ENCODE peak calls at places on chromosomes 12 and 14, in five cellular contexts. A is ovary; H is CD8-positive, alpha-beta T cell; J is tibial nerve; U is dorsolateral prefrontal cortex. D is an unnamed sample.

GRCh38 chr14:67018720-67019119 is 170.5 kb upstream of the GARIN2 start:
- DNase-seq in A (no peak), H (no peak), J (no peak), U (no peak), D (no peak)

GRCh38 chr14:32941668-32942065 is 3.0 kb downstream of the NPAS3 start:
- DNase-seq in A (no peak), H (no peak), J (no peak), U (no peak), D (no peak)

GRCh38 chr14:49892636-49893308 is at the start of gene ARF6:
- DNase-seq in A (peak), H (peak), J (peak), U (peak), D (peak)

GRCh38 chr12:53222170-53223005 is 9.6 kb downstream of the RARG start:
- DNase-seq in A (no peak), H (no peak), J (no peak), U (no peak), D (no peak)

GRCh38 chr12:4244868-4245267 is 28.7 kb upstream of the CCND2 start:
- DNase-seq in A (no peak), H (no peak), J (no peak), U (no peak), D (no peak)

GRCh38 chr14:60327447-60328331 is 78.7 kb downstream of the PPM1A start:
- DNase-seq in A (no peak), H (peak), J (no peak), U (peak), D (no peak)

GRCh38 chr14:79608426-79608825 is 602.9 kb downstream of the DIO2 start:
- DNase-seq in A (no peak), H (no peak), J (no peak), U (no peak), D (no peak)

GRCh38 chr14:67532606-67532997 is 488 bp upstream of the PLEKHH1 start:
- DNase-seq in A (no peak), H (no peak), J (no peak), U (no peak), D (no peak)

GRCh38 chr12:49667319-49668090 is 39.7 kb downstream of the FMNL3 start:
- DNase-seq in A (no peak), H (no peak), J (no peak), U (no peak), D (no peak)

GRCh38 chr12:110058875-110059615 is 10.7 kb upstream of the C12orf76 start:
- DNase-seq in A (no peak), H (no peak), J (no peak), U (peak), D (no peak)

GRCh38 chr14:21300892-21301291 is 21.0 kb downstream of the RPGRIP1 start:
- DNase-seq in A (no peak), H (peak), J (no peak), U (peak), D (peak)

GRCh38 chr12:121344506-121344905 is 7.7 kb downstream of the ANAPC5 start:
- DNase-seq in A (no peak), H (no peak), J (no peak), U (no peak), D (no peak)

GRCh38 chr12:51389302-51389999 is 1.8 kb downstream of the GALNT6 start:
- DNase-seq in A (no peak), H (no peak), J (no peak), U (no peak), D (no peak)

GRCh38 chr14:85085981-85086380 is 444.0 kb upstream of the FLRT2 start:
- DNase-seq in A (no peak), H (no peak), J (no peak), U (no peak), D (no peak)

GRCh38 chr12:13101854-13102375 is 1.6 kb downstream of the GSG1 start:
- DNase-seq in A (no peak), H (peak), J (no peak), U (no peak), D (no peak)

GRCh38 chr12:104507672-104508071 is 50.9 kb downstream of the CHST11 start:
- DNase-seq in A (no peak), H (no peak), J (no peak), U (no peak), D (no peak)

GRCh38 chr12:96677363-96677762 is 188.0 kb downstream of the CFAP54 start:
- DNase-seq in A (no peak), H (no peak), J (no peak), U (no peak), D (no peak)

GRCh38 chr12:115064296-115064695 is 380.3 kb upstream of the TBX3 start:
- DNase-seq in A (no peak), H (no peak), J (no peak), U (no peak), D (no peak)

GRCh38 chr14:61563162-61563511 is 132.2 kb upstream of the HIF1A start:
- DNase-seq in A (no peak), H (no peak), J (no peak), U (no peak), D (no peak)

GRCh38 chr14:99573000-99573330 is 31.0 kb downstream of the CCDC85C start:
- DNase-seq in A (no peak), H (no peak), J (no peak), U (no peak), D (no peak)
- H3K27ac ChIP-seq in A (no peak), H (no peak), J (no peak), U (no peak), D (peak)

DNA sequence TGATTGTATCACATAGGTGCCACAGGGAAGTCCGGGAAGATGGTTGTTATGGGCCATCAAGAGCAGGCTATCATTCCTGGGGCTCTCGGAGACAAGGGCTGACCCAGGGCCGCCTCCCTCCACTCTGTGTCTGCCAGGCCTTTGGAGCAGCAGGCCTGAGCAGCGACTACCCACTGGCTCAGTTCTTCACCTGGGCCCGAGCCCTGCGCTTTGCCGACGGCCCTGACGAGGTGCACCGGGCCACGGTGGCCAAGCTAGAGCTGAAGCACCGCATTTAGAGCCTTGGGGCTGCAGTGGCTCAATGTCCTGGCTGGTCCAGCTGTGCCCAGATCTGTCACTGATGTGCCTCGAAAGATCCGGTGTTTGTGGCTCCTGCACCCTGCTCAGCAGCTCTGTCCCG is 10.5 kb upstream of the ALDH2 start:
- DNase-seq in A (no peak), H (no peak), J (no peak), U (no peak), D (no peak)
- H3K27ac ChIP-seq in A (no peak), H (no peak), J (no peak), U (no peak), D (peak)

GRCh38 chr12:82695531-82695930 is 8.8 kb downstream of the TMTC2 start:
- DNase-seq in A (no peak), H (no peak), J (no peak), U (no peak), D (no peak)
- H3K27ac ChIP-seq in A (no peak), H (no peak), J (no peak), U (no peak), D (no peak)

DNA sequence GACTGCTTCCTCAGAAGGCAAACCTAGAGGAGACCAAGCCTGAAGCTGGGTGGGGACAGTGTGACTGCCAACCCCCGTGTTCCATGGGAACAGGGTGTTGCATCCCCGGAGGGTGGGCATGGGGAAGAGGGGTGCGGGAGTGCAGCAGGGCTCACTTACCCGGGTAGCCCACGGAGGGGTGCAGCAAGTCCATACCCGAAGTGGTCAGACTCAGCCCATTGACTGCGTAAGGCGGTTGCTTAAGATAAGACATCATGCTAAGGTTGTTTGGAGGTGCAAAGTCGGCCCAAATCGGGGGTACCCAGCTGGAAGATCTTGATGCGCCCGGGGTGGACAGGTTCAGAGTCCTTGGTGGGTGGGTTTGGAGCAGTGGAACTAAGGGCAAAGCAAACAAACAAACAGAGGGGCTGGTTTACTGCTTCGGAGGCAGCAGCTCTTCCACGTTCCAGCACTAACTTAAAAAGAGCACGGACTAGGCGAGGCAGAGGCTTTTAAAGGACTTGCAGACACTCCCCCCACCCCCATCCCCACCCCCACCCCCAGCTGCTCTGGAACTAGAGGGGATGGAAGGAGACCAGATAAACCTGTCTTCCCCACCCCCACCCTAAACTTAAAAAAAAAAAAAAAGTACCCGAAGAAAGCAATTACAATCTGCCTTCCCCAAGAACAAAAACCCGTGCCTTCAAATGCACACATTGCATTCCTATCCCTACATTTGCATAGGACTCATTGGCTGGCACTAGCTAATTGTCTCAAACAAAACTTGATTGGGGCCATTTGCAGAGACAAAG is 4.9 kb downstream of the OTX2 start:
- DNase-seq in A (no peak), H (no peak), J (no peak), U (no peak), D (no peak)
- H3K27ac ChIP-seq in A (no peak), H (no peak), J (no peak), U (no peak), D (no peak)

DNA sequence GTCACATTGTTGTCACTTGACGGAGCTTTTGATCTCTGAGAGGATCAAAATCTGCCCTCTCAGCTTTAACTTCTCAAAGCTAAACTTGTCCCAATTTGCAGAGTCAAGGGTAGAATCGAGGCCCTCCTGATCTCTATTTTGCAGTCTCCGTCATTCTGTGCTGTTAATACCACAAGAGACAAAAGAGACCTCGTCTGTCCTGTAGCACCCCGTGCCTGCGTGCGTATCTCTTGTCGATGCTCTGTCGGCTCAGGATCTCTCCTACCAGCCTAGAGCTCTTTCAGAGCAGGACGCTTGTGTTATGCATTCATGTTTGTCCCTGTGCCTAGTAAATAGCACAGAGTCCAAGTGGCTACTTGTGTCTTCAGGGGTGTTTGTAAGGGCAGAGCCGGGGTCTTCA is 5.1 kb downstream of the EVL start:
- DNase-seq in A (no peak), H (no peak), J (no peak), U (no peak), D (no peak)
- H3K27ac ChIP-seq in A (no peak), H (peak), J (no peak), U (no peak), D (peak)

DNA sequence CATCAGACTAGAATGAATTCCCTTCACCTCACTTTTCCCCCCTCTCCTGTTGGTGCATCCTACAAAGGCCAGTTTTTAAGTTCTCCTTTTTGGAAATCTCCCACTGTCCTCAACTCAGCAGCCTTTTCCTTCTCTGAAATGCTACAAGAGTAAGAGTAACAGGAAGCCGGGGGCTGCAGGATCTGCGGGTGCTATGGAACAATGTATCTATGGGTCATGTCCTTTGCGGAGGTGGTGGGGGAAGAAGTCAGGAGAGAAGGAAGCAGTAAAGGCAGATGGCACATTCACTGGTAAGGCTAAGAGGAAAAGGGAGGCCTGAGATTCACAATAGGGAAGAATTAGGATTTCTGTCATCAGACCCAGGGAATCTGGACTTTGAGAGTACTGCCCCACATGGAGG is 22.2 kb upstream of the TESC start:
- DNase-seq in A (no peak), H (no peak), J (no peak), U (no peak), D (no peak)
- H3K27ac ChIP-seq in A (no peak), H (no peak), J (no peak), U (no peak), D (no peak)

GRCh38 chr14:95522556-95522955 is 6.1 kb upstream of the SYNE3 start:
- DNase-seq in A (no peak), H (no peak), J (no peak), U (no peak), D (no peak)
- H3K27ac ChIP-seq in A (no peak), H (peak), J (no peak), U (no peak), D (peak)

DNA sequence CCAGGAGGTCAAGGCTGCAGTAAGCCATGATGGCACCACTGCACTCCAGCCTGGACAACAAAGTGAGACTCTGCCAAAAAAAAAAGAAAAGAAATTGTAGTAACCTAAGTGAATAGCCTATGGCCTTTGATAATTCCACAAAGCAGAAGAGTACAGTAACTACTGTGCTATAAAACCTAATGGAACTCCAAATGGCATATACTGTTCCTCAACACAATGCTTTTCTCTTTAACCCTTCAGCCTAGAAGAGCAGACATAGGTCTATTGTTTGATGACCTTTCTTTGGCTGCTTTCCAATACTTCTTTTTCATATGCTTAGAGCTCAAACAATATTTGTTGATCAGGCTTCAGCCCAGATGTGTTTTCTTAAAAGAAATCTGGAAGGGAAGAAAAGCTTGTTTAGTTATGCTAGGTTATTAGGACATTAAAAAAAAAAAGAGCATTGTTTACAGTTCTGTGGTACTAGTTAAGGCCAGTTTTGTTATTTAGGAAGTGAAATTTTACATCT is 116.4 kb downstream of the NTN4 start:
- DNase-seq in A (no peak), H (no peak), J (no peak), U (no peak), D (no peak)
- H3K27ac ChIP-seq in A (no peak), H (no peak), J (no peak), U (no peak), D (peak)

DNA sequence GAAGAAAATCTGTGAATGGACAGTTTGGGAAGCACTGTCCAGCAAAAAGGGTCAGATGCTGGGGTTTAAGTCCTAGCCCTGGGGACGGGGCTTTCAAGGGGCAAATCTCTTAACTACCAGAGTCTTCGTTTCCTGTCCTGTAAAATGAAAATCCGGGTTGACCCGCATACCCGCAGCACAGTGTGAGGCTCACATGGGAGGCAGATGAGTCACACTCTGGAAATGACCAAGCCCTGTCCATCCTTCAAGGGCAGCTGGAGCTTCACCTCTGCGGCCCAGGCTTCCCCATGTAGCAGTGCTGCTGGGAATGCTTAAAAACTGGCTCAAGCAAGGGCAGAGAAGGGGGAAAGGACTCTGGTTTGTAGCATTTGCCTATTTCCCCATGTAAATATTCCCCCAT is 19.0 kb downstream of the FAM181A start:
- DNase-seq in A (no peak), H (no peak), J (no peak), U (no peak), D (no peak)
- H3K27ac ChIP-seq in A (no peak), H (no peak), J (no peak), U (no peak), D (peak)

GRCh38 chr12:11902525-11902875 is 168.2 kb upstream of the BCL2L14 start:
- DNase-seq in A (no peak), H (no peak), J (no peak), U (no peak), D (no peak)

GRCh38 chr12:11907625-11908024 is 163.1 kb upstream of the BCL2L14 start:
- DNase-seq in A (no peak), H (no peak), J (no peak), U (no peak), D (no peak)

GRCh38 chr12:11904124-11904523 is 166.6 kb upstream of the BCL2L14 start:
- DNase-seq in A (no peak), H (no peak), J (no peak), U (no peak), D (no peak)

GRCh38 chr12:11901687-11902524 is 168.8 kb upstream of the BCL2L14 start:
- DNase-seq in A (no peak), H (no peak), J (no peak), U (no peak), D (no peak)

DNA sequence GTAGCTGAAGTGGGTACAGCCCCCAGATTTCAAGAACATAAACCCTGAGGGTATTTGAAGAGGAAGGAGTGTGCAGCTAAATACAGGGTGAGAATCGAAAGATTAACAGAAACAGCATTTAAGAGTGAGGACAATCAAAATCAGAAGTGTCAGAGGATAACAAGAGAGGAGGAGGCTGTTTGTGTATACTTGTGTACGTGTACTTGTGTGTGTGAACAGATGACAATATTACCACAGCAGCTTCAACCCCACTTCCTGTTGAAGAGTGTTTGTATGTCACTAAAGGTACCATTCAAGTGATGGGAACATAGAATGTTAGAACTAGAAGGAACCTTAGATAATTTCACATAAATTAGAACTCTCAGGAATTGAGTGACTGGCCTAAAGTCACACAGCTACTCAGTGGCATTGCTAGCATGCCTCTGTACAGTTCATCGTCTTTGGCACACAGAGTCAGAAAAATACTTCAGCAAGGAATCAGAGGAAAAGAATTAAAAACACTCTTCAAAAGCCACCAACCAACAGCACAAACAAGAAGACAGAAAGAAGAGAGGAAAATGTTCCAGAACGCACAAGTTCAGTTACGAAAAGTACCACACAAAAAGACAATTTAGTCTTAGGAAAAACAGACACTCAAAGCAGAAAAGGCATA is 164.3 kb upstream of the BCL2L14 start:
- DNase-seq in A (no peak), H (no peak), J (no peak), U (no peak), D (no peak)
- H3K27ac ChIP-seq in A (no peak), H (no peak), J (no peak), U (no peak), D (no peak)

D was measured in heart left ventricle.